ENCODE peak calls at places on chromosomes 3 and 15, in five cellular contexts. One of them, this sample, is unnamed.

GRCh38 chr15:69463182-69463756 is 10.7 kb downstream of the RPLP1 start:
- DNase-seq in cardiac muscle cell: no peak
- DNase-seq in fibroblast of mammary gland: no peak
- DNase-seq in epithelial cell of esophagus: peak
- DNase-seq in kidney: no peak
- DNase-seq in this sample: no peak

GRCh38 chr3:15359677-15360397 is 27.5 kb upstream of the SH3BP5 start:
- DNase-seq in cardiac muscle cell: no peak
- DNase-seq in fibroblast of mammary gland: peak
- DNase-seq in epithelial cell of esophagus: no peak
- DNase-seq in kidney: no peak
- DNase-seq in this sample: no peak

GRCh38 chr3:57999423-58000115 is 8.7 kb upstream of the FLNB start:
- DNase-seq in cardiac muscle cell: no peak
- DNase-seq in fibroblast of mammary gland: no peak
- DNase-seq in epithelial cell of esophagus: peak
- DNase-seq in kidney: no peak
- DNase-seq in this sample: no peak

GRCh38 chr15:63381301-63382192 is at the start of gene CA12:
- DNase-seq in cardiac muscle cell: peak
- DNase-seq in fibroblast of mammary gland: peak
- DNase-seq in epithelial cell of esophagus: peak
- DNase-seq in kidney: peak
- DNase-seq in this sample: no peak

GRCh38 chr3:187013080-187013838 is 82.9 kb downstream of the ST6GAL1 start:
- DNase-seq in cardiac muscle cell: no peak
- DNase-seq in fibroblast of mammary gland: no peak
- DNase-seq in epithelial cell of esophagus: no peak
- DNase-seq in kidney: no peak
- DNase-seq in this sample: no peak

GRCh38 chr15:38002883-38003477 is 68.5 kb downstream of the TMCO5A start:
- DNase-seq in cardiac muscle cell: peak
- DNase-seq in fibroblast of mammary gland: peak
- DNase-seq in epithelial cell of esophagus: peak
- DNase-seq in kidney: no peak
- DNase-seq in this sample: peak

GRCh38 chr3:51942603-51943450 is 664 bp downstream of the PARP3 start:
- DNase-seq in cardiac muscle cell: no peak
- DNase-seq in fibroblast of mammary gland: peak
- DNase-seq in epithelial cell of esophagus: peak
- DNase-seq in kidney: peak
- DNase-seq in this sample: peak

GRCh38 chr15:25175033-25175788 is 220.4 kb downstream of the SNRPN start:
- DNase-seq in cardiac muscle cell: no peak
- DNase-seq in fibroblast of mammary gland: no peak
- DNase-seq in epithelial cell of esophagus: no peak
- DNase-seq in kidney: peak
- DNase-seq in this sample: peak

GRCh38 chr15:29143293-29143692 is 126.3 kb downstream of the NSMCE3 start:
- DNase-seq in cardiac muscle cell: no peak
- DNase-seq in fibroblast of mammary gland: no peak
- DNase-seq in epithelial cell of esophagus: no peak
- DNase-seq in kidney: no peak
- DNase-seq in this sample: no peak

GRCh38 chr3:39050020-39050419 is 1.7 kb downstream of the SCN11A start:
- DNase-seq in cardiac muscle cell: no peak
- DNase-seq in fibroblast of mammary gland: no peak
- DNase-seq in epithelial cell of esophagus: no peak
- DNase-seq in kidney: no peak
- DNase-seq in this sample: no peak

GRCh38 chr3:134081211-134081610 is 51.5 kb upstream of the SLCO2A1 start:
- DNase-seq in cardiac muscle cell: no peak
- DNase-seq in fibroblast of mammary gland: no peak
- DNase-seq in epithelial cell of esophagus: no peak
- DNase-seq in kidney: no peak
- DNase-seq in this sample: no peak

GRCh38 chr3:184941408-184941807 is 129.4 kb downstream of the VPS8 start:
- DNase-seq in cardiac muscle cell: no peak
- DNase-seq in fibroblast of mammary gland: no peak
- DNase-seq in epithelial cell of esophagus: no peak
- DNase-seq in kidney: no peak
- DNase-seq in this sample: no peak

GRCh38 chr3:42403737-42404136 is 6.7 kb downstream of the LYZL4 start:
- DNase-seq in cardiac muscle cell: no peak
- DNase-seq in fibroblast of mammary gland: no peak
- DNase-seq in epithelial cell of esophagus: peak
- DNase-seq in kidney: no peak
- DNase-seq in this sample: no peak

GRCh38 chr15:78636378-78636859 is 4.6 kb downstream of the CHRNB4 start:
- DNase-seq in cardiac muscle cell: no peak
- DNase-seq in fibroblast of mammary gland: no peak
- DNase-seq in epithelial cell of esophagus: no peak
- DNase-seq in kidney: no peak
- DNase-seq in this sample: no peak

GRCh38 chr15:98712845-98713584 is 64.7 kb downstream of the IGF1R start:
- DNase-seq in cardiac muscle cell: no peak
- DNase-seq in fibroblast of mammary gland: peak
- DNase-seq in epithelial cell of esophagus: peak
- DNase-seq in kidney: no peak
- DNase-seq in this sample: no peak

GRCh38 chr15:98714906-98715305 is 66.6 kb downstream of the IGF1R start:
- DNase-seq in cardiac muscle cell: peak
- DNase-seq in fibroblast of mammary gland: no peak
- DNase-seq in epithelial cell of esophagus: no peak
- DNase-seq in kidney: no peak
- DNase-seq in this sample: no peak

GRCh38 chr15:98715401-98715800 is 67.1 kb downstream of the IGF1R start:
- DNase-seq in cardiac muscle cell: no peak
- DNase-seq in fibroblast of mammary gland: peak
- DNase-seq in epithelial cell of esophagus: no peak
- DNase-seq in kidney: no peak
- DNase-seq in this sample: no peak

GRCh38 chr15:98711810-98712209 is 63.5 kb downstream of the IGF1R start:
- DNase-seq in cardiac muscle cell: no peak
- DNase-seq in fibroblast of mammary gland: no peak
- DNase-seq in epithelial cell of esophagus: no peak
- DNase-seq in kidney: no peak
- DNase-seq in this sample: no peak

DNA sequence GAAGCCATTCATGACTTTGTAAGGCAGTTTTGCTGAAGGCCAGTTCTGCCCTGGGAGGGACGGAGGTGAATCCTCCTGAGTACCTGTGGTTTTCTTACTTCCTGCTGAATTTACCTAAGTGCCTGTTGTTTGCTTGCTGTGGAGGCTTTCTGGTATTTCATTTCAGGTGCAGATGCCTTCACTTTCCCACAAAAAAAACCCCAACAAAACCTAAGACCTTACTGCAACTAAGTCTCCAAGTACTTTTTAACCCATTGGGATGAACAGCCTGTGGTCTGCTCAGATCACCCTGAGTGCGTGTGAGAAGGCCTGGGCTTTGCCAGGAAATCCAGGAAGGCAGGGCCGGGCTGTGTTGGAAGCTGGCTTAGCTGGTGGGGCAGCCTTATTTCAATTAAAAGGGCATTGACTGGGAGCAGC is 65.3 kb downstream of the IGF1R start:
- DNase-seq in cardiac muscle cell: no peak
- DNase-seq in fibroblast of mammary gland: peak
- DNase-seq in epithelial cell of esophagus: peak
- DNase-seq in kidney: no peak
- DNase-seq in this sample: peak
- TF ChIP-seq CTCF in cardiac muscle cell: no peak
- TF ChIP-seq CTCF in fibroblast of mammary gland: no peak
- TF ChIP-seq CTCF in epithelial cell of esophagus: no peak
- TF ChIP-seq CTCF in kidney: no peak
- TF ChIP-seq CTCF in this sample: no peak

DNA sequence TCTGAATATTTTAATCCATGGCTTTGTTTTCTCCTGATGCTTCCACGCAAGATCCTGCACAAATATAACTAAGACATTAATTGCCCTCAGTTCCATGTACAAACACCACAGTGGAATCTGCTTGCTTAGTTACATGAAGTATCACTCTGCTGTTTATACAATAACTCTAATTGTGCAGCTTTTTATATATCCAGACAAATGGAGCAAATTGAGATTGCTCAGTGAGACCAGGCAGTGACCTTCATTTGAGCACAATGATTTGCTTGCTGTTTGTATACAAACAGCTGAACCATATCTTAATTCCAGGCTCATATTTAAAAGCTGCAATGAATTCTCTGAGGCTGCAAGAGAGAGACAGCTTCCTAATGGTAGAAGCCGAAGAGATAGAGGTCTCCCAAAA is 243.7 kb downstream of the CADPS start:
- DNase-seq in cardiac muscle cell: no peak
- DNase-seq in fibroblast of mammary gland: no peak
- DNase-seq in epithelial cell of esophagus: no peak
- DNase-seq in kidney: no peak
- DNase-seq in this sample: no peak
- TF ChIP-seq CTCF in cardiac muscle cell: no peak
- TF ChIP-seq CTCF in fibroblast of mammary gland: no peak
- TF ChIP-seq CTCF in epithelial cell of esophagus: no peak
- TF ChIP-seq CTCF in kidney: no peak
- TF ChIP-seq CTCF in this sample: no peak

DNA sequence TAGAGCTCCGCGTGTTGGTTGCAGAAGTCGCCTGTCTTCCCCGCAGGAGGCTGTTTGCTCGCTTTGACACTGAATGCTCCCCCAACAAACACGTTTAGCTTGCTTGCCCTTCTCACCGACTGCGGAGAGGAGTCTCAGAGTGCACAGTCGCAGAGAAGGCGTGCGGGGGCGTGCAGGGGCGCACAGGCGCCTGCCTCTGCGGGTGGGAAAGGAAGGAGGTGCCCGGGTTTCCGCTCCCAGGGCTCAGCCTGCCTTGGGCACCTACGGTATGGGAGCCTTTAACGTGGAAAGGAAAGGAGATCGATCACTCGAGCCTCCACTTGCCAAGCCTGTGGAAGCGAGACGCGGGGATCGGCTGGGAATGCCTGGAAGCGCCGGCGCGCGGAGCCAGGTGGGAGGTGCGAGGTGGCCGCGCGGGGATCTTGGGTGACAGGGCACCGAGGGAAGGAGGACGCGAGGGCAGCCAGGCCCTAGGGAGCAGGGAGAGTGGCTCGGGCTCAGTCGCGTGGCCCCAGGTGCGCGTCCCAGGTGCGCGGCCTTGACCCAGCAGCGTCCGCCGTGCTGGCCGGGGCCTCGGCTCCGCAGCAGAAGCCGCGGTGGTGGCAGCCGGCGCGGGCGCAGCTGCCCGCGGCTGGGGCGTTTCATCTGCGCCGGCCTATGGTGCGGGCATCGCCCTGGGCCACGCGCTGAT is at the start of gene FAN1:
- DNase-seq in cardiac muscle cell: peak
- DNase-seq in fibroblast of mammary gland: peak
- DNase-seq in epithelial cell of esophagus: peak
- DNase-seq in kidney: peak
- DNase-seq in this sample: peak
- TF ChIP-seq CTCF in cardiac muscle cell: no peak
- TF ChIP-seq CTCF in fibroblast of mammary gland: no peak
- TF ChIP-seq CTCF in epithelial cell of esophagus: no peak
- TF ChIP-seq CTCF in kidney: no peak
- TF ChIP-seq CTCF in this sample: peak

DNA sequence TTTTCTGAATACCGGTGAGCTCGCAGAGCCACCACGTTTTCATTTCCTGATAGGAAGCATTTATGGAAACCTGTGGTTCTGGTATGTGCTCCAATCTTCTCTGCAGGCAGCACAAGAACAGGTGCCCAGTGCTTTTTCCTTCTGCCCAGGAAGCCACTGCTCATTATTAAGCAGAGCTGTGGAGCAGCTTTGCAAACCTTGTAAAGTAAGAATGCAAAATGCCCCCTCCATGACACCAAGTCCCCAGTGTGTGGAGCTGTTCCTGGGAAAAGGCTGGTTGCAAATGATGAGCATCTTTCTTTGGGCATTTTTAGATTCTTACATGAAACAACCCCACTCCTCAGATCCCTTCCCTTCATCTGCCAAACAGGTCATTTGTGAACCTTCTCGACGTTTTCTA is 65.7 kb upstream of the MRPL3 start:
- DNase-seq in cardiac muscle cell: peak
- DNase-seq in fibroblast of mammary gland: no peak
- DNase-seq in epithelial cell of esophagus: no peak
- DNase-seq in kidney: no peak
- DNase-seq in this sample: no peak
- TF ChIP-seq CTCF in cardiac muscle cell: no peak
- TF ChIP-seq CTCF in fibroblast of mammary gland: no peak
- TF ChIP-seq CTCF in epithelial cell of esophagus: no peak
- TF ChIP-seq CTCF in kidney: no peak
- TF ChIP-seq CTCF in this sample: no peak

GRCh38 chr3:41033956-41034519 is 165.3 kb upstream of the CTNNB1 start:
- DNase-seq in cardiac muscle cell: no peak
- DNase-seq in fibroblast of mammary gland: no peak
- DNase-seq in epithelial cell of esophagus: no peak
- DNase-seq in kidney: no peak
- DNase-seq in this sample: no peak
- TF ChIP-seq CTCF in cardiac muscle cell: no peak
- TF ChIP-seq CTCF in fibroblast of mammary gland: no peak
- TF ChIP-seq CTCF in epithelial cell of esophagus: no peak
- TF ChIP-seq CTCF in kidney: no peak
- TF ChIP-seq CTCF in this sample: no peak

GRCh38 chr15:97849183-97849582 is 111.3 kb upstream of the ARRDC4 start:
- DNase-seq in cardiac muscle cell: no peak
- DNase-seq in fibroblast of mammary gland: no peak
- DNase-seq in epithelial cell of esophagus: no peak
- DNase-seq in kidney: no peak
- DNase-seq in this sample: no peak
- TF ChIP-seq CTCF in cardiac muscle cell: no peak
- TF ChIP-seq CTCF in fibroblast of mammary gland: no peak
- TF ChIP-seq CTCF in epithelial cell of esophagus: no peak
- TF ChIP-seq CTCF in kidney: no peak
- TF ChIP-seq CTCF in this sample: no peak